ENCODE peak calls at places on chromosomes 16 and 17, in seven cellular contexts. O is heart left ventricle, I is uterus, H is tibial nerve, K is GM12891, W is GM12878, A is A549. G is an unnamed sample.
A peak's percentile ranks its signal among the peaks of the same experiment; 100 is the strongest.

GRCh38 chr17:7857724-7858486 is at the start of gene CYB5D1:
- DNase-seq in O (peak; percentile 93), I (peak; percentile 96), H (peak; percentile 84), K (peak; percentile 67), W (no peak), A (peak; percentile 75), G (peak; percentile 93)

GRCh38 chr17:76783146-76783545 is 45.2 kb downstream of the MFSD11 start:
- DNase-seq in O (no peak), I (no peak), H (no peak), K (peak; percentile 25), W (peak; percentile 31), A (no peak), G (no peak)

GRCh38 chr16:31087481-31087880 is 1.3 kb downstream of the PRSS53 start:
- DNase-seq in O (no peak), I (no peak), H (no peak), K (no peak), W (no peak), A (no peak), G (no peak)

GRCh38 chr17:59853168-59853918 is 39.4 kb downstream of the TUBD1 start:
- DNase-seq in O (no peak), I (no peak), H (no peak), K (peak; percentile 23), W (no peak), A (peak; percentile 86), G (no peak)

GRCh38 chr17:2929881-2930533 is 133.4 kb downstream of the OR1D5 start:
- DNase-seq in O (no peak), I (no peak), H (no peak), K (peak; percentile 51), W (no peak), A (peak; percentile 83), G (peak; percentile 15)

GRCh38 chr16:53726625-53727024 is 22.7 kb downstream of the FTO start:
- DNase-seq in O (no peak), I (no peak), H (no peak), K (no peak), W (no peak), A (no peak), G (peak; percentile 65)

GRCh38 chr17:80263253-80264047 is 2.8 kb downstream of the RNF213 start:
- DNase-seq in O (peak; percentile 88), I (peak; percentile 90), H (peak; percentile 76), K (peak; percentile 80), W (peak; percentile 89), A (peak; percentile 66), G (peak; percentile 59)

GRCh38 chr17:20191066-20191465 is 181.9 kb downstream of the SPECC1 start:
- DNase-seq in O (no peak), I (no peak), H (no peak), K (no peak), W (no peak), A (no peak), G (no peak)

GRCh38 chr17:49597928-49598655 is 22.4 kb downstream of the NXPH3 start:
- DNase-seq in O (no peak), I (no peak), H (no peak), K (no peak), W (no peak), A (no peak), G (no peak)

GRCh38 chr16:68995011-68995504 is 110.4 kb upstream of the HAS3 start:
- DNase-seq in O (no peak), I (no peak), H (no peak), K (no peak), W (no peak), A (peak; percentile 55), G (no peak)

GRCh38 chr17:37392024-37392590 is 14.5 kb downstream of the ACACA start:
- DNase-seq in O (no peak), I (no peak), H (no peak), K (peak; percentile 27), W (no peak), A (no peak), G (peak; percentile 34)

GRCh38 chr17:19812407-19812806 is 55.3 kb downstream of the ULK2 start:
- DNase-seq in O (no peak), I (no peak), H (no peak), K (no peak), W (no peak), A (no peak), G (no peak)

GRCh38 chr17:2105663-2106062 is 50.8 kb downstream of the HIC1 start:
- DNase-seq in O (no peak), I (no peak), H (no peak), K (no peak), W (no peak), A (no peak), G (no peak)

GRCh38 chr17:63696381-63696961 is 3.5 kb downstream of the LIMD2 start:
- DNase-seq in O (no peak), I (no peak), H (no peak), K (no peak), W (no peak), A (peak; percentile 65), G (peak; percentile 24)

GRCh38 chr17:47882247-47882646 is 13.8 kb upstream of the SP2 start:
- DNase-seq in O (no peak), I (peak; percentile 50), H (no peak), K (no peak), W (no peak), A (no peak), G (no peak)

GRCh38 chr16:16882766-16883165 is 503.8 kb downstream of the NPIPA7 start:
- DNase-seq in O (no peak), I (no peak), H (no peak), K (no peak), W (no peak), A (no peak), G (no peak)

GRCh38 chr17:1709971-1710806 is at the start of gene TLCD2:
- DNase-seq in O (peak; percentile 81), I (peak; percentile 70), H (peak; percentile 59), K (no peak), W (no peak), A (peak; percentile 92), G (peak; percentile 63)

GRCh38 chr16:29254676-29255495 is 151.6 kb downstream of the NPIPB11 start:
- DNase-seq in O (no peak), I (no peak), H (no peak), K (no peak), W (no peak), A (no peak), G (no peak)

DNA sequence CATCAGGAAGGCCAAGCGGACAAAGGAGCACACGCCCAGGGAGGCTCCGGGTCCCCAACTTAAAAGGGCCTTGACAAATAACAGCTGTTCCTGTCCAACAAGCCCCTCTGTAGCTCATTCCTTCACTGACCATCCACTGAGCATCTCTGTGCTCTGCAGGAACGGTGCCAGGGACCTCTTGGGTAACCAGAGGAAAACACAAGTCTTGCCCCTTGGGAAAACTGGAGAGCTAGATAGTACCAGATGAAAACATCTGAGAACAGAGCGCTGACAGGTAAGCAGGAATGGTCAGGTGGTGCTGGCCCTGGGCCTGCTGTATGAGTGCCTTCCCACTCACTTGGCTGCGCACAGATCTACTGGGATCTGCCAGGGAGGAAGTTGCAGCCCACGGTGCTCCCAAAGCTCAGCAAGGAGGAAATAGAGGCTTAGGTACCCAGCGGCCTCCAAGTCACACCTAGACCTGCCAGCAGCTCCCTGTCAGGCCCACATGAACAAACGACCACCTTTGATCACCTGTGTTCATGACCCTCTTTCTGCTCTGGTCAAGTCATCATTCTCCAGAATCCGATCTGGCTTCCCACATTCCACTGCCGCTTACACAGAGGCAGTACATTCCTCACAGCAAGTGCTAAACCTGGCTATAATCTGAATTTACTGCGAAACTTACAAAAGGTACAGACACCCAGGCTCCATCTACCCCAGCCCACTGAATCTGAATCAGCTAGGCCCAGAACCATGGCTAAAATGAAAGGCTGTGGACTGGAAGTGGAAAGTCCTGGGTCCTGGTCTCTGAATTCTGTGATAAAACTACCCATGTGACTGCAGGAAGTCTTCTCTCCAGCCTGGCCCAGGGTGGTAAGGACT is 12.4 kb downstream of the DCAKD start:
- DNase-seq in O (no peak), I (peak; percentile 46), H (peak; percentile 30), K (no peak), W (no peak), A (no peak), G (peak; percentile 87)
- TF ChIP-seq POLR2A in O (no peak), I (no peak), H (no peak), K (no peak), W (no peak), A (no peak), G (peak; percentile 22)

GRCh38 chr17:81419333-81419885 is 24.2 kb downstream of the BAHCC1 start:
- DNase-seq in O (peak; percentile 94), I (peak; percentile 90), H (peak; percentile 72), K (no peak), W (no peak), A (peak; percentile 92), G (peak; percentile 90)
- TF ChIP-seq POLR2A in O (no peak), I (peak; percentile 11), H (peak; percentile 39), K (no peak), W (no peak), A (peak; percentile 70), G (no peak)

GRCh38 chr17:4940625-4941021 is 555 bp downstream of the RNF167 start:
- DNase-seq in O (no peak), I (no peak), H (no peak), K (no peak), W (no peak), A (no peak), G (no peak)

GRCh38 chr17:4941027-4941610 is 1.1 kb downstream of the RNF167 start:
- DNase-seq in O (no peak), I (no peak), H (no peak), K (no peak), W (no peak), A (no peak), G (no peak)

GRCh38 chr17:4938670-4939553 is 934 bp downstream of the SLC25A11 start:
- DNase-seq in O (no peak), I (no peak), H (no peak), K (no peak), W (no peak), A (no peak), G (peak; percentile 42)

GRCh38 chr17:4939554-4939803 is 367 bp downstream of the SLC25A11 start:
- DNase-seq in O (no peak), I (no peak), H (no peak), K (no peak), W (no peak), A (no peak), G (peak; percentile 10)

DNA sequence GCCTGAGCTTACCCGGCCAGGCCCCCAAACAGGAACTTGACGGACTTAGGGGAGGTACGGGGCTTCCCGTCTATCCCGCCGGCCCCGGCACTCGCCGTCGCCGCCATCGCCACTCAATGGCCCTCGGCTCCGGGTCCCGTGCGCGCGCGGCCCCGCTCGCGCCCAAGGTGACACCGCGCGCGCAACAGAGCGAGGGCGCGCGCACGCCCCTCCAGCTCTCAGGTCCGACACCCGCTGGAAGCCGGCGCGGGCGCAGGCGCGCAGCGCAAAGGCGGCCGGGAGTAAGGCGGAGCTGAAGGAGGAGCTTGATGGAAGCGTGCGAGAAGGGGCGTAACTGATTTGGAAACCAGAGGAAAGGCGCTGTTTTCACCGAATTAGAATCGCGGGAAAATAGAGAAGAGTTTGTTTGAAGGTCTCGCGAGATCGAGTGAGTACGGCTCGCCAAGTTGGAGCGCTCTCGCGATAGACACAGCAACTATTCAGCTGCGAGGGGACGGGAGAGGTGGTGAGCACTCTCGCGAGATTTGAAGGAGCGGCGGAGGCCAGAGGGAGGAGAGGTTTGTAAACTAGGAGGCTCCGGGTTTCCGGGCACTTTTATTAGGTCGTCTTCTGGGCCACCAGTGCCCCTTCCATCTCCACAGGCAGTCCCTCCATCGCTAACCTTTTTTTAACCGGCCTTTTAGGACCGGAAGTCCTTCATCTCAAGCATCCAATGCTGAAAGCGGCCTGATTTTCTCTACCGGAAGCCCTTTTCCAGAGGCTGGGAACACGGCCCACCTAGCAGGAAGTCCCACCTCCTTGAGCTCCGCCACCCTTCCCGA is at the start of the genes RNF167 and SLC25A11:
- DNase-seq in O (peak; percentile 95), I (peak; percentile 98), H (peak; percentile 89), K (peak; percentile 92), W (peak; percentile 100), A (peak; percentile 99), G (peak; percentile 95)
- TF ChIP-seq POLR2A in O (no peak), I (peak; percentile 37), H (peak; percentile 74), K (peak; percentile 80), W (peak; percentile 88), A (peak; percentile 91), G (peak; percentile 79)

GRCh38 chr17:57085448-57086068 is 512 bp downstream of the AKAP1 start:
- DNase-seq in O (peak; percentile 65), I (peak; percentile 53), H (peak; percentile 15), K (no peak), W (no peak), A (peak; percentile 72), G (peak; percentile 72)
- TF ChIP-seq POLR2A in O (peak; percentile 5), I (no peak), H (no peak), K (no peak), W (no peak), A (no peak), G (no peak)

G was measured in thyroid gland.